ENCODE peak calls at places on chromosomes 2 and 18, in eight cellular contexts. K is astrocyte of the cerebellum, D is GM12878, A is AG10803, W is fibroblast of the aortic adventitia, F is HFF-Myc, Q is skeletal muscle cell, X is mesendoderm. P is an unnamed sample.

GRCh38 chr2:170228429-170228828 is 50.5 kb downstream of the MYO3B start:
- DNase-seq in K (no peak), D (no peak), A (no peak), W (no peak), F (no peak), Q (no peak), X (no peak), P (no peak)

GRCh38 chr2:113848758-113849460 is 41.0 kb upstream of the ACTR3 start:
- DNase-seq in K (no peak), D (no peak), A (peak), W (peak), F (no peak), Q (no peak), X (no peak), P (no peak)

GRCh38 chr2:121319941-121320340 is 34.9 kb upstream of the TFCP2L1 start:
- DNase-seq in K (no peak), D (no peak), A (no peak), W (no peak), F (no peak), Q (no peak), X (no peak), P (no peak)

GRCh38 chr2:149741646-149742045 is 154.1 kb upstream of the MMADHC start:
- DNase-seq in K (peak), D (no peak), A (peak), W (peak), F (peak), Q (peak), X (no peak), P (peak)

GRCh38 chr18:22084547-22084946 is 84.8 kb upstream of the GATA6 start:
- DNase-seq in K (no peak), D (no peak), A (no peak), W (no peak), F (no peak), Q (no peak), X (peak), P (no peak)

GRCh38 chr2:67656875-67657274 is 259.7 kb downstream of the ETAA1 start:
- DNase-seq in K (no peak), D (no peak), A (no peak), W (peak), F (no peak), Q (no peak), X (no peak), P (peak)

GRCh38 chr2:151842830-151843668 is 14.8 kb upstream of the ARL5A start:
- DNase-seq in K (no peak), D (no peak), A (no peak), W (no peak), F (no peak), Q (no peak), X (no peak), P (no peak)

GRCh38 chr2:39419282-39420223 is 17.5 kb downstream of the MAP4K3 start:
- DNase-seq in K (no peak), D (no peak), A (peak), W (peak), F (no peak), Q (no peak), X (no peak), P (no peak)

GRCh38 chr2:238926761-238927611 is 79.1 kb downstream of the TWIST2 start:
- DNase-seq in K (no peak), D (no peak), A (no peak), W (no peak), F (no peak), Q (no peak), X (no peak), P (no peak)

GRCh38 chr2:178277741-178278197 is 83.5 kb downstream of the OSBPL6 start:
- DNase-seq in K (no peak), D (no peak), A (no peak), W (no peak), F (no peak), Q (peak), X (no peak), P (peak)

GRCh38 chr2:85131116-85131515 is 2.1 kb upstream of the TCF7L1 start:
- DNase-seq in K (no peak), D (no peak), A (peak), W (peak), F (no peak), Q (no peak), X (peak), P (peak)

GRCh38 chr2:226791056-226791486 is 8.5 kb downstream of the IRS1 start:
- DNase-seq in K (no peak), D (peak), A (peak), W (peak), F (no peak), Q (no peak), X (peak), P (peak)

GRCh38 chr2:121819846-121820245 is 64.4 kb downstream of the TSN start:
- DNase-seq in K (no peak), D (no peak), A (no peak), W (no peak), F (no peak), Q (no peak), X (no peak), P (no peak)

GRCh38 chr2:64943387-64944150 is 45.6 kb upstream of the SLC1A4 start:
- DNase-seq in K (no peak), D (no peak), A (peak), W (peak), F (peak), Q (no peak), X (no peak), P (no peak)

GRCh38 chr2:141199711-141200110 is 931.1 kb downstream of the LRP1B start:
- DNase-seq in K (no peak), D (no peak), A (no peak), W (peak), F (no peak), Q (no peak), X (no peak), P (no peak)

GRCh38 chr18:8426401-8426800 is 182.8 kb upstream of the RAB12 start:
- DNase-seq in K (no peak), D (no peak), A (no peak), W (no peak), F (no peak), Q (no peak), X (peak), P (no peak)

GRCh38 chr2:62704654-62705006 is 883 bp upstream of the EHBP1 start:
- DNase-seq in K (no peak), D (no peak), A (no peak), W (no peak), F (no peak), Q (no peak), X (no peak), P (no peak)

GRCh38 chr2:45182667-45183620 is 173.7 kb upstream of the SIX2 start:
- DNase-seq in K (no peak), D (no peak), A (peak), W (peak), F (no peak), Q (no peak), X (no peak), P (peak)

GRCh38 chr2:240481720-240482119 is 46.3 kb downstream of the GPC1 start:
- DNase-seq in K (no peak), D (no peak), A (no peak), W (no peak), F (no peak), Q (no peak), X (no peak), P (no peak)

GRCh38 chr18:58495202-58495601 is 133.7 kb downstream of the ALPK2 start:
- DNase-seq in K (no peak), D (no peak), A (peak), W (peak), F (no peak), Q (no peak), X (no peak), P (peak)

GRCh38 chr18:34787931-34788532 is 77.9 kb downstream of the DTNA start:
- DNase-seq in K (peak), D (peak), A (peak), W (peak), F (no peak), Q (no peak), X (peak), P (peak)

GRCh38 chr2:134705861-134706586 is 12.8 kb downstream of the TMEM163 start:
- DNase-seq in K (no peak), D (no peak), A (no peak), W (no peak), F (no peak), Q (no peak), X (peak), P (no peak)

GRCh38 chr2:134704173-134704572 is 14.6 kb downstream of the TMEM163 start:
- DNase-seq in K (no peak), D (no peak), A (no peak), W (no peak), F (no peak), Q (no peak), X (no peak), P (no peak)

GRCh38 chr2:134707330-134707676 is 11.5 kb downstream of the TMEM163 start:
- DNase-seq in K (no peak), D (no peak), A (no peak), W (no peak), F (no peak), Q (no peak), X (no peak), P (no peak)

GRCh38 chr2:134711622-134712125 is 7.1 kb downstream of the TMEM163 start:
- DNase-seq in K (no peak), D (no peak), A (no peak), W (no peak), F (no peak), Q (no peak), X (no peak), P (no peak)

GRCh38 chr2:134706587-134707329 is 12.0 kb downstream of the TMEM163 start:
- DNase-seq in K (no peak), D (no peak), A (no peak), W (no peak), F (no peak), Q (no peak), X (no peak), P (no peak)
- H3K4me3 ChIP-seq in K (no peak), D (no peak), A (no peak), W (no peak), F (no peak), Q (no peak), X (no peak), P (no peak)

GRCh38 chr18:23354625-23355024 is 98.5 kb upstream of the RIOK3 start:
- DNase-seq in K (no peak), D (no peak), A (no peak), W (peak), F (no peak), Q (no peak), X (peak), P (peak)

GRCh38 chr18:23355206-23355605 is 97.9 kb upstream of the RIOK3 start:
- DNase-seq in K (no peak), D (no peak), A (no peak), W (no peak), F (no peak), Q (no peak), X (no peak), P (no peak)

GRCh38 chr18:23356416-23356815 is 96.7 kb upstream of the RIOK3 start:
- DNase-seq in K (no peak), D (no peak), A (no peak), W (no peak), F (no peak), Q (no peak), X (no peak), P (no peak)

GRCh38 chr18:23356915-23357421 is 96.1 kb upstream of the RIOK3 start:
- DNase-seq in K (peak), D (no peak), A (peak), W (peak), F (no peak), Q (no peak), X (no peak), P (peak)

GRCh38 chr18:23357992-23358594 is 95.0 kb upstream of the RIOK3 start:
- DNase-seq in K (no peak), D (no peak), A (peak), W (peak), F (no peak), Q (no peak), X (no peak), P (peak)
- H3K4me3 ChIP-seq in K (no peak), D (peak), A (no peak), W (no peak), F (no peak), Q (no peak), X (no peak), P (no peak)

GRCh38 chr2:181894381-181894780 is 2.9 kb downstream of the ITPRID2 start:
- DNase-seq in K (no peak), D (no peak), A (no peak), W (no peak), F (no peak), Q (no peak), X (no peak), P (no peak)
- H3K4me3 ChIP-seq in K (peak), D (no peak), A (peak), W (peak), F (peak), Q (peak), X (no peak), P (peak)

DNA sequence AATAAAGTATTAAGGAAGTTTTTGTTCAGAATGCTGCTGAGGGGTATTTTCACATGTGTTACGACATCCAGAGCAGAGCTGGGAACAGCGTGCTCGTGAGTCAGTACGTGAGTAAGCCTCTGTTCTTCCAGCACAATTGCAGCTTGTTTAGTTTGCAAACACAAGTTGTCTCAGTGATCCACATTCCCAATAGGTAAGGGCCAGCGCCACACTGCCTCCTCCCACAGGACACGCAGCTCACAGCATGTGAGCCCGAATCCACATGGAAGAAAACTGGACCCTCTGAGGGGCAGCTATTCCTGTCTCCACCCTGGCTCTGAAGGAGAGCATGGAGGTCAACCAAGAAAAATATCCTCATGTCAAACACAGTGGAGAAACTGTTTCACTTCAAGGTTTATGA is 173.9 kb upstream of the PID1 start:
- DNase-seq in K (peak), D (no peak), A (peak), W (peak), F (peak), Q (peak), X (peak), P (peak)
- H3K4me3 ChIP-seq in K (peak), D (no peak), A (peak), W (peak), F (no peak), Q (no peak), X (no peak), P (no peak)

GRCh38 chr2:102622646-102623045 is 3.3 kb downstream of the SLC9A2 start:
- DNase-seq in K (no peak), D (no peak), A (no peak), W (no peak), F (no peak), Q (no peak), X (no peak), P (no peak)

GRCh38 chr2:102621630-102622029 is 2.3 kb downstream of the SLC9A2 start:
- DNase-seq in K (no peak), D (no peak), A (no peak), W (no peak), F (no peak), Q (no peak), X (no peak), P (no peak)

GRCh38 chr2:102620367-102620766 is 1.0 kb downstream of the SLC9A2 start:
- DNase-seq in K (no peak), D (no peak), A (no peak), W (no peak), F (no peak), Q (no peak), X (peak), P (no peak)

GRCh38 chr2:102618452-102619413 is 620 bp upstream of the SLC9A2 start:
- DNase-seq in K (no peak), D (no peak), A (no peak), W (peak), F (no peak), Q (no peak), X (peak), P (no peak)

GRCh38 chr2:102619414-102620319 is at the start of gene SLC9A2:
- DNase-seq in K (no peak), D (no peak), A (no peak), W (no peak), F (no peak), Q (no peak), X (peak), P (no peak)
- H3K4me3 ChIP-seq in K (peak), D (peak), A (no peak), W (peak), F (peak), Q (peak), X (peak), P (peak)

P was measured in cardiac fibroblast.